ENCODE peak calls at places on chromosomes 2 and 18, in eight cellular contexts. Z is neural crest cell; P is spleen; M is occipital lobe; K is stimulated activated CD4-positive, alpha-beta T cell treated with anti-CD3 and anti-CD28 coated beads, Interleukin-4, amount 100 ng/mL, for 24 hours; B is ureter; D is GM23248; R is astrocyte. N is an unnamed sample.

GRCh38 chr2:78023356-78023755 is 501.2 kb upstream of the LRRTM4 start:
- DNase-seq in M (no peak), R (no peak), Z (no peak), D (no peak), K (no peak), P (no peak), B (no peak), N (no peak)

GRCh38 chr2:221629478-221629877 is 57.4 kb upstream of the EPHA4 start:
- DNase-seq in D (peak), R (peak), B (no peak), M (no peak), Z (no peak), K (no peak), P (no peak), N (peak)

GRCh38 chr2:9991221-9991620 is 39.7 kb downstream of the GRHL1 start:
- DNase-seq in D (no peak), B (no peak), Z (no peak), M (no peak), P (no peak), K (no peak), R (no peak), N (no peak)

GRCh38 chr18:73942081-73942625 is 205.5 kb downstream of the FBXO15 start:
- DNase-seq in R (no peak), P (no peak), K (no peak), M (no peak), B (peak), Z (no peak), D (no peak), N (no peak)

GRCh38 chr2:174635015-174635593 is 37.5 kb upstream of the WIPF1 start:
- DNase-seq in D (peak), B (no peak), K (no peak), M (no peak), Z (no peak), P (peak), R (no peak), N (no peak)

GRCh38 chr2:86020984-86021383 is 84.7 kb downstream of the POLR1A start:
- DNase-seq in Z (no peak), D (peak), B (peak), R (peak), K (no peak), P (peak), M (peak), N (no peak)

GRCh38 chr2:219681301-219682290 is 54.2 kb downstream of the SLC4A3 start:
- DNase-seq in R (peak), Z (no peak), P (no peak), D (peak), K (no peak), M (no peak), B (no peak), N (no peak)

GRCh38 chr2:164146478-164146877 is 410.7 kb upstream of the FIGN start:
- DNase-seq in P (no peak), M (no peak), R (peak), K (no peak), D (peak), Z (no peak), B (no peak), N (no peak)

GRCh38 chr2:223048519-223048918 is 3.5 kb upstream of the KCNE4 start:
- DNase-seq in B (no peak), Z (no peak), D (no peak), M (no peak), P (no peak), K (no peak), R (no peak), N (no peak)

GRCh38 chr2:38526195-38526594 is 76.5 kb downstream of the HNRNPLL start:
- DNase-seq in B (no peak), K (no peak), M (no peak), P (no peak), Z (no peak), D (peak), R (no peak), N (no peak)

GRCh38 chr18:49022311-49023280 is 71.8 kb upstream of the SMAD7 start:
- DNase-seq in B (peak), K (no peak), M (no peak), D (no peak), R (no peak), Z (no peak), P (peak), N (no peak)

GRCh38 chr2:70702711-70703395 is 65.1 kb downstream of the ADD2 start:
- DNase-seq in P (no peak), M (no peak), B (no peak), K (no peak), Z (no peak), R (no peak), D (no peak), N (no peak)

GRCh38 chr18:10072659-10073309 is 159.0 kb downstream of the VAPA start:
- DNase-seq in M (no peak), K (no peak), P (no peak), Z (no peak), R (peak), B (no peak), D (peak), N (no peak)

GRCh38 chr2:162277344-162277743 is 34.1 kb upstream of the FAP start:
- DNase-seq in D (no peak), B (no peak), K (no peak), P (no peak), R (no peak), M (no peak), Z (no peak), N (no peak)

GRCh38 chr2:114049826-114050225 is 159.9 kb downstream of the ACTR3 start:
- DNase-seq in P (no peak), M (no peak), Z (no peak), K (no peak), B (no peak), D (no peak), R (no peak), N (no peak)

GRCh38 chr2:228763600-228763999 is 507.5 kb downstream of the PID1 start:
- DNase-seq in B (no peak), D (no peak), P (no peak), M (no peak), Z (no peak), R (no peak), K (no peak), N (no peak)

GRCh38 chr18:75209129-75209951 is at the start of gene PTGR3:
- DNase-seq in R (peak), D (peak), K (peak), M (peak), P (peak), B (peak), Z (peak), N (peak)

GRCh38 chr2:7448578-7449264 is 531.5 kb downstream of the RNF144A start:
- DNase-seq in D (no peak), Z (no peak), P (no peak), B (no peak), M (no peak), R (no peak), K (no peak), N (no peak)

GRCh38 chr2:240374085-240374907 is 61.2 kb upstream of the GPC1 start:
- DNase-seq in R (peak), K (no peak), P (no peak), Z (no peak), B (peak), M (no peak), D (peak), N (peak)

GRCh38 chr18:54223568-54224241 is 764 bp downstream of the MBD2 start:
- DNase-seq in D (peak), Z (no peak), R (peak), B (peak), K (peak), M (peak), P (peak), N (no peak)

N was measured in 8988T.